ENCODE peak calls at places on chromosome 9, in seven cellular contexts. P is IMR-90; V is A549; I is choroid plexus epithelial cell; W is CD4-positive, alpha-beta T cell; R is AG04450; Y is ovary. S is an unnamed sample.
A peak's percentile ranks its signal among the peaks of the same experiment; 100 is the strongest.

GRCh38 chr9:95204710-95205109 is 112.8 kb downstream of the FANCC start:
- DNase-seq in P (no peak), V (no peak), I (no peak), W (no peak), R (no peak), Y (no peak), S (no peak)

GRCh38 chr9:134618823-134619454 is 22.7 kb upstream of the COL5A1 start:
- DNase-seq in P (no peak), V (no peak), I (no peak), W (no peak), R (no peak), Y (peak; percentile 10), S (no peak)

GRCh38 chr9:125119643-125120286 is 23.6 kb downstream of the SCAI start:
- DNase-seq in P (peak; percentile 55), V (no peak), I (peak; percentile 21), W (no peak), R (no peak), Y (no peak), S (peak; percentile 24)

GRCh38 chr9:129836342-129837007 is 1.2 kb downstream of the USP20 start:
- DNase-seq in P (no peak), V (peak; percentile 14), I (no peak), W (peak; percentile 43), R (no peak), Y (no peak), S (no peak)

GRCh38 chr9:135905380-135906282 is 1.7 kb downstream of the CAMSAP1 start:
- DNase-seq in P (peak; percentile 38), V (no peak), I (no peak), W (peak; percentile 30), R (no peak), Y (peak; percentile 21), S (no peak)

GRCh38 chr9:34332370-34332964 is 3.1 kb downstream of the NUDT2 start:
- DNase-seq in P (peak; percentile 55), V (peak; percentile 36), I (peak; percentile 80), W (no peak), R (no peak), Y (no peak), S (no peak)

GRCh38 chr9:68738346-68738745 is 33.3 kb downstream of the PIP5K1B start:
- DNase-seq in P (no peak), V (no peak), I (no peak), W (no peak), R (no peak), Y (no peak), S (no peak)

GRCh38 chr9:92414566-92414965 is 9.7 kb downstream of the OMD start:
- DNase-seq in P (peak; percentile 21), V (no peak), I (peak; percentile 27), W (no peak), R (no peak), Y (no peak), S (no peak)

GRCh38 chr9:116499986-116500871 is 186.9 kb upstream of the TRIM32 start:
- DNase-seq in P (peak; percentile 71), V (peak; percentile 82), I (peak; percentile 97), W (no peak), R (peak; percentile 23), Y (no peak), S (no peak)

DNA sequence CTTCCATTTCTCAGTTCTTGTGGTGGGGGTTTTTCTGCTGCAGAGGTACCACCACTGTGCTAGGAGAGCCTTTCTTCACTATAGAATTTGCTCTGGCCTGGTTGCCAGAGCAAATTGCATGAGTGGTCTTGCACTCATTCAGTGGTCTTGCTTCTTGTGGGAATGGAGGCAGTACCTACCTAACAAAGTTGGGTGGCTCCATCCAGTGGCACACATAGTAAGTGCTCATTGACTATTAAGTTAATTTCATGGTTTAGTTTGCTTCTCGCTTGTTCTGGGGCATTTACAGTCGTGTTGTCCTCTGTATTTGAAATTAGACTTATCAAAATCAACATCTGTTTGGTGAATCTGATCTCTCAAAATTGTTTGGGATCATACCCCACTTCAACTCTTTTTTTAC is 23.0 kb downstream of the SLC28A3 start:
- DNase-seq in P (no peak), V (no peak), I (no peak), W (no peak), R (no peak), Y (no peak), S (no peak)
- TF ChIP-seq CTCF in P (peak; percentile 14), V (no peak), I (peak; percentile 42), W (no peak), R (no peak), Y (no peak), S (no peak)

GRCh38 chr9:88590558-88591146 is 55.7 kb downstream of the NXNL2 start:
- DNase-seq in P (no peak), V (no peak), I (no peak), W (no peak), R (no peak), Y (no peak), S (no peak)
- TF ChIP-seq CTCF in P (no peak), V (peak; percentile 9), I (no peak), W (no peak), R (no peak), Y (no peak), S (no peak)

GRCh38 chr9:93480728-93481324 is 27.4 kb upstream of the FAM120AOS start:
- DNase-seq in P (no peak), V (no peak), I (no peak), W (no peak), R (no peak), Y (no peak), S (no peak)
- TF ChIP-seq CTCF in P (no peak), V (no peak), I (peak; percentile 31), W (no peak), R (no peak), Y (no peak), S (no peak)

DNA sequence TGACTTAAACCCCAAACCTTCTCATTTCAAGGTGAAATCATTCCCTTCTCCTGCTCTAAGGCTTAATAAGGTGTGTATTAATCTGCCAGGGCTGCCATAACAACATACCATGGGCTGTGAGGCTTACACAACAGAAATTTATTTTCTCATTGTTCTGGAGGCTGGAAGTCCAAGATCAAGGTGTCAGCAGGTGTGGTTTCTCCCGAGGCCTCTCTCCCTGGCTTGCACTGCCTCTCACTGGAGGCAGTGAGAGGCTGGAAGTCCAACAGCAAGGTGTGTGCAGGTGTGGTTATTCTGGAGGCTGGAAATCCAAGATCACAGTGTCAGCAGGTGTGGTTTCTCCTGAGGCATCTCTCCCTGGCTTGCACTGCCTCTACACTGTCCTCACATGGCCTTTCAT is 280.3 kb upstream of the TUT7 start:
- DNase-seq in P (no peak), V (no peak), I (no peak), W (no peak), R (no peak), Y (no peak), S (no peak)
- TF ChIP-seq CTCF in P (no peak), V (no peak), I (no peak), W (no peak), R (no peak), Y (no peak), S (no peak)

DNA sequence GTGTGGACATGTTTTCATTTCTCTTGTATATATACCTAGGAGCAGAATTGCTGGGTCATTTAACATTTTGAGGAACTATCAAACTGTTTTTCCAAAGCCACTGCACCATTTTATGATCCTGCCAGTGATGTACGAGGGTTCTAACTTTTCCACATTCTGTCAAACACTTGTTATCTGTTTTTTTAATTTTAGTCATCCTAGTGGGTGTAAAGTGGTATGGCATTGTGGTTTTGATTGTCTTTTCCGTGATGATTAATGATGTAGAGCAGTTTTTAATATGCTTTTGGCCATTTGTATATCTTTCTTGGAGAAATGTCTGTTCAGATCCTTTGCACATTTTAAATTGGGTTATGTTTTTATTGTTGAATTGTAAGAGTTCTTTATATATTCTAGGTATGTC is 107.0 kb downstream of the MELK start:
- DNase-seq in P (no peak), V (no peak), I (no peak), W (no peak), R (no peak), Y (no peak), S (no peak)
- TF ChIP-seq CTCF in P (no peak), V (no peak), I (no peak), W (no peak), R (no peak), Y (no peak), S (no peak)

S was measured in glutamatergic neuron.